ENCODE peak calls at places on chromosomes 16 and 17, in ten cellular contexts. T, L, H, I, O, M, G, N, A and Q are unnamed samples.
A peak's percentile ranks its signal among the peaks of the same experiment; 100 is the strongest.

GRCh38 chr17:72997559-72997958 is 94.9 kb downstream of the SLC39A11 start:
- DNase-seq in T (no peak), L (no peak), H (no peak), I (no peak), O (no peak), M (no peak), G (no peak), N (no peak), A (no peak), Q (no peak)

GRCh38 chr16:63745456-63745855 is 1376.4 kb downstream of the CDH11 start:
- DNase-seq in T (no peak), L (no peak), H (no peak), I (no peak), O (no peak), M (no peak), G (no peak), N (no peak), A (no peak), Q (no peak)

GRCh38 chr17:28119049-28119448 is 76.6 kb downstream of the NLK start:
- DNase-seq in T (no peak), L (no peak), H (no peak), I (no peak), O (no peak), M (no peak), G (no peak), N (no peak), A (no peak), Q (no peak)

GRCh38 chr16:17270683-17271109 is 200.1 kb downstream of the XYLT1 start:
- DNase-seq in T (no peak), L (no peak), H (peak; percentile 50), I (no peak), O (no peak), M (no peak), G (no peak), N (no peak), A (no peak), Q (no peak)

GRCh38 chr16:14401839-14402115 is 228.3 kb downstream of the PARN start:
- DNase-seq in T (no peak), L (no peak), H (no peak), I (no peak), O (peak; percentile 42), M (no peak), G (no peak), N (no peak), A (no peak), Q (no peak)

GRCh38 chr17:50207318-50207717 is 5.9 kb upstream of the COL1A1 start:
- DNase-seq in T (peak; percentile 58), L (no peak), H (no peak), I (no peak), O (no peak), M (no peak), G (no peak), N (no peak), A (peak; percentile 47), Q (no peak)

GRCh38 chr17:9239260-9239820 is 218.0 kb downstream of the NTN1 start:
- DNase-seq in T (no peak), L (no peak), H (peak; percentile 26), I (no peak), O (no peak), M (no peak), G (no peak), N (no peak), A (no peak), Q (no peak)

GRCh38 chr17:70107441-70107840 is 32.4 kb downstream of the KCNJ16 start:
- DNase-seq in T (no peak), L (no peak), H (no peak), I (no peak), O (no peak), M (no peak), G (no peak), N (no peak), A (no peak), Q (no peak)

GRCh38 chr17:83064732-83065659 is 14.4 kb upstream of the METRNL start:
- DNase-seq in T (peak; percentile 70), L (no peak), H (peak; percentile 76), I (no peak), O (peak; percentile 73), M (peak; percentile 92), G (no peak), N (peak; percentile 54), A (no peak), Q (no peak)

GRCh38 chr16:72301416-72302048 is 129.6 kb upstream of the PMFBP1 start:
- DNase-seq in T (no peak), L (no peak), H (no peak), I (no peak), O (no peak), M (no peak), G (no peak), N (no peak), A (no peak), Q (no peak)

GRCh38 chr17:56786989-56787482 is 46.7 kb downstream of the C17orf67 start:
- DNase-seq in T (no peak), L (peak; percentile 60), H (peak; percentile 25), I (no peak), O (no peak), M (peak; percentile 57), G (no peak), N (no peak), A (no peak), Q (peak; percentile 59)

DNA sequence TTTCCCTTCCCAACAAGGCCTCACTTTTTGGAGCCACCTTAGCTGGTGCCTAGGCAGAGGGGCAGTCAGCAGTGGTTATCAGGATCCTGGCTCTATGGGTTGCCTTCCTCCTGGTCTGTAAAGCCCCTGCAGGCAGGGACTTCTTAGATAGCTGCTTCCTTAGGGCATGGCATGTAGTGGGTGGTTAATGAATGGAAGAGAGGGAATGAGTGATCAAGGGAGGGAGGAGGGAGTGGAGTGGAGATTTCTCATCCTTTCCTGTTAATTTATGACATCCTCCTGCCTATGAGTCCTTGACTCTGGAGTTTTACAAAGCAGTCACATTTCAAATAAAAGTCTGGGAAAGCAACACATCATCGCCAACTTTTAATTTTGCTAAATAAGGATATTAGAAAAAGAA is 40.7 kb downstream of the SNX20 start:
- DNase-seq in T (no peak), L (no peak), H (no peak), I (no peak), O (no peak), M (no peak), G (no peak), N (no peak), A (no peak), Q (no peak)
- TF ChIP-seq POLR2A in T (no peak), L (no peak), H (no peak), I (no peak), O (no peak), M (no peak), G (no peak), N (no peak), A (no peak), Q (no peak)

GRCh38 chr16:20866792-20867191 is 33.4 kb downstream of the DCUN1D3 start:
- DNase-seq in T (no peak), L (no peak), H (no peak), I (no peak), O (no peak), M (no peak), G (no peak), N (no peak), A (no peak), Q (no peak)

GRCh38 chr16:20868890-20869289 is 31.3 kb downstream of the DCUN1D3 start:
- DNase-seq in T (peak; percentile 96), L (no peak), H (peak; percentile 88), I (no peak), O (peak; percentile 93), M (peak; percentile 56), G (no peak), N (peak; percentile 88), A (no peak), Q (peak; percentile 54)

GRCh38 chr16:20867585-20867984 is 32.6 kb downstream of the DCUN1D3 start:
- DNase-seq in T (no peak), L (no peak), H (no peak), I (no peak), O (no peak), M (no peak), G (no peak), N (no peak), A (no peak), Q (no peak)

GRCh38 chr16:20865420-20866126 is 34.6 kb downstream of the DCUN1D3 start:
- DNase-seq in T (no peak), L (peak; percentile 64), H (no peak), I (no peak), O (no peak), M (no peak), G (no peak), N (no peak), A (no peak), Q (no peak)

GRCh38 chr16:20866161-20866772 is 33.9 kb downstream of the DCUN1D3 start:
- DNase-seq in T (peak; percentile 73), L (no peak), H (peak; percentile 17), I (no peak), O (peak; percentile 68), M (no peak), G (no peak), N (no peak), A (no peak), Q (peak; percentile 75)
- TF ChIP-seq POLR2A in T (no peak), L (no peak), H (no peak), I (no peak), O (no peak), M (no peak), G (no peak), N (no peak), A (no peak), Q (no peak)

DNA sequence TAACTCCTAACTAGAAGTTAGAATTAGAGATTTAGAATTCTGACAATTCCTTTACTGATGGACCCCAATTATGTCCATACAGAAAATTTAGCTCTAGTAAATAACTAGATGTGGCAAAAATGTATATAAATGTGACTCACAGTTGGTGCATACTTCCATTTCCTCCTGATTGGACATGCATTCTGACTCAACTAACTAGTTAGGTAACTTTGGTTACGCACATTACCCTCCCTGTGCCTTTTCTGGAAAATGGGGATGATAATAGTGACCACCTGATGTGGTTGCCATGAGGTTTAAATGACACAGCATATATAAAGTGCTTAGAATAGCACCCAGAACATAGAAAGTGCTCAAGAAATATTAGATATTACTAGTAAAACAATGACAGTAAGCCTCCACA is 550.0 kb upstream of the SALL1 start:
- DNase-seq in T (no peak), L (no peak), H (no peak), I (no peak), O (no peak), M (no peak), G (no peak), N (no peak), A (no peak), Q (no peak)
- TF ChIP-seq POLR2A in T (no peak), L (no peak), H (no peak), I (no peak), O (no peak), M (no peak), G (no peak), N (no peak), A (no peak), Q (no peak)

DNA sequence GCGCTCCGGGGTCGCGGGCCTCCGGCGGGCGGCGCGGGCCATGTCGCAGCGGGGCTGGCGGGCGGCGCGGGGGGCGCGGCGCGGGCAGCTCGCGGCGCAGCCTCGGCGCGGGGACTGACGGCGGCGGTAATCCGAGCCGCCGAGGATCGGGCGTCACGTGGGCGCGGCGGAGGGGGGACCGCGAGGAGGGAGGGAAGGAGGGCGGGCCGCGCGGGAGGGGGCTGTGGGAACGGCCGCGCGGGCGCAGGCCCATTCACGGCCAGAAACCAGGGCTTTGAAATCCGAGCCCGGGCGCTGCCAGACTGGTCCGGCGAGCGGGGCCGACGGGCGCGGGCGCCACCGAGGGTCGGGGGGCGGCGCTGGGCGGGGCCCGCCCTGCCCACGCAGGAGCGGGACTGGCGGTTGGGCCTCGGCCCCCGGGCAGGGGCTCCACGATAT is at the start of gene MTSS2:
- DNase-seq in T (peak; percentile 96), L (no peak), H (peak; percentile 77), I (no peak), O (peak; percentile 90), M (peak; percentile 84), G (peak; percentile 74), N (peak; percentile 81), A (peak; percentile 83), Q (peak; percentile 92)
- TF ChIP-seq POLR2A in T (peak; percentile 11), L (no peak), H (no peak), I (no peak), O (no peak), M (no peak), G (no peak), N (no peak), A (peak; percentile 19), Q (peak; percentile 65)